ENCODE peak calls at places on chromosomes 2 and 18, in four cellular contexts. H is PC-3, S is astrocyte, V is HepG2. F is an unnamed sample. For H3K9me3 and H3K27me3, the result is how much of the 10 kb centered on the place peaks cover.

GRCh38 chr18:57428221-57429150 is 6.7 kb upstream of the ONECUT2 start:
- DNase-seq in S (no peak), H (no peak), V (no peak), F (no peak)

GRCh38 chr2:215635788-215636139 is 199.9 kb upstream of the FN1 start:
- DNase-seq in H (peak), V (peak), S (peak), F (peak)

GRCh38 chr2:169276045-169276444 is 86.3 kb downstream of the LRP2 start:
- DNase-seq in S (no peak), V (no peak), H (peak), F (peak)

GRCh38 chr2:29644949-29645348 is 276.4 kb downstream of the ALK start:
- DNase-seq in V (no peak), H (peak), S (no peak), F (no peak)

GRCh38 chr18:63264871-63265270 is 54.7 kb downstream of the BCL2 start:
- DNase-seq in S (no peak), H (no peak), V (no peak), F (no peak)

GRCh38 chr2:750628-751027 is 73.4 kb upstream of the TMEM18 start:
- DNase-seq in V (no peak), S (no peak), H (no peak), F (no peak)

GRCh38 chr18:12236934-12237832 is 17.0 kb upstream of the CIDEA start:
- DNase-seq in V (peak), H (peak), S (peak), F (peak)

GRCh38 chr2:13616656-13617055 is 899.9 kb downstream of the TRIB2 start:
- DNase-seq in V (no peak), H (no peak), S (no peak), F (no peak)

GRCh38 chr2:167264380-167264779 is 376.1 kb downstream of the XIRP2 start:
- DNase-seq in S (no peak), H (peak), V (peak), F (peak)

GRCh38 chr2:29920631-29921559 is 491 bp downstream of the ALK start:
- DNase-seq in S (peak), H (peak), V (no peak), F (peak)

GRCh38 chr2:141280037-141280436 is 850.8 kb downstream of the LRP1B start:
- DNase-seq in V (no peak), H (no peak), S (no peak), F (no peak)

GRCh38 chr18:45014047-45014501 is 333.4 kb downstream of the SETBP1 start:
- DNase-seq in V (no peak), H (peak), S (peak), F (peak)

GRCh38 chr2:69097908-69098655 is 85.1 kb downstream of the ANTXR1 start:
- DNase-seq in H (no peak), V (no peak), S (peak), F (no peak)

GRCh38 chr2:190318931-190319556 is 582 bp downstream of the HIBCH start:
- DNase-seq in V (no peak), S (no peak), H (no peak), F (peak)

GRCh38 chr2:85168984-85169383 is 35.8 kb downstream of the TCF7L1 start:
- DNase-seq in S (no peak), V (no peak), H (no peak), F (no peak)

GRCh38 chr2:62587616-62588015 is 81.6 kb upstream of the TMEM17 start:
- DNase-seq in H (no peak), S (no peak), V (no peak), F (no peak)

GRCh38 chr2:145027073-145027459 is 507.1 kb upstream of the ZEB2 start:
- DNase-seq in S (peak), V (no peak), H (no peak), F (no peak)

GRCh38 chr2:155830817-155831579 is 501.5 kb downstream of the NR4A2 start:
- DNase-seq in S (peak), V (no peak), H (no peak), F (peak)

GRCh38 chr2:184039493-184039892 is 558.8 kb upstream of the ZNF804A start:
- DNase-seq in V (no peak), H (no peak), S (no peak), F (no peak)

GRCh38 chr18:37838086-37838485 is 272.5 kb upstream of the CELF4 start:
- DNase-seq in V (no peak), S (no peak), H (no peak), F (no peak)

GRCh38 chr2:15615310-15615920 is 23.7 kb downstream of the DDX1 start:
- DNase-seq in S (no peak), V (no peak), H (no peak), F (no peak)

GRCh38 chr2:40201425-40201824 is 250.5 kb downstream of the SLC8A1 start:
- DNase-seq in H (no peak), V (no peak), S (peak), F (peak)

GRCh38 chr2:71458413-71459083 is 5.2 kb downstream of the DYSF start:
- DNase-seq in V (no peak), S (peak), H (peak), F (peak)

GRCh38 chr18:58297198-58297597 is 253.2 kb downstream of the NEDD4L start:
- DNase-seq in H (peak), S (peak), V (no peak), F (peak)

GRCh38 chr2:6676245-6676644 is 189.5 kb downstream of the CMPK2 start:
- DNase-seq in V (no peak), S (peak), H (no peak), F (no peak)

DNA sequence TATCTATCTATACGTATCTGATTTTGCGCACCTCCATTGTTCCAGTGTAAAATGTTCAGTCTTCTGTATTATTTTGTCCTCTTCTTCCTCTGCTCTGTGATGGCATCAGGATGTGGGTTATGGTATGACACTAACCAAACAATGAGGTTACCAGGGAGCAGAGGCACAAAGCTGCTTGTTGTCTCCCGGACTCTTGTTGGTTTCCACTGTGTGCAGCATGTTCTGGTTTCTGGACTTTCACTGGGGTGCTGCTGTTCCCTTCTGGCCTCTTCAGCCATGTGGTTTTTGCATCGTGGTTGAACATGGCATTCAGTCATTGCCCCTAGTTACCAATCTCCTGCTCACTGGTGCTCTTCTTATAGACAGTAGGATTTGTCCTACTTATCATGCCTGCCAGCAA is 665.9 kb downstream of the CBLN2 start:
- DNase-seq in S (no peak), V (peak), H (peak), F (no peak)
- H3K9me3 ChIP-seq in S (under half), V (under half), H (under half), F (under half)

DNA sequence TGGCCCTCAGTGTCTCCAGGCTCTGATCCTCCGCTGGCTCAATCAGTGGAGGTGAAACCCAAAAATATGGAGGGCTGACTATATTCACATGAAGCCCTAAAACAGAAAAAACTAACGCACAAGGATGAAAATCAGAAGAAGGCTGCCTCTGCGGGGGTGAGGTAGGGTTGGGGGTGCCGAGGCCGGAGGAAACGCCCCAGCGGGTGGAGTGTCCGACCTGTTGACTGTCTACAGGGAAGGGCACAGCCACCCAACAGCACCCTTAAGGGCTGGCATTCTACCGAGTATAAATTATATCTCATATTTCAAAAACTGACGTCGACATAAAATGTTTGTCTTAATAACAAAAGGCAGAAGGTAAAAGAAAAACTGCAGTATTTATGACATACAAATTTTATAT is 223.5 kb downstream of the HDAC4 start:
- DNase-seq in S (no peak), V (no peak), H (no peak), F (no peak)
- H2AFZ ChIP-seq in S (no peak), V (no peak), H (no peak), F (no peak)

GRCh38 chr2:177730363-177730762 is 337.8 kb downstream of the AGPS start:
- DNase-seq in S (no peak), V (no peak), H (no peak), F (no peak)
- H3K27me3 ChIP-seq in S (under half), V (under half), H (half or more), F (under half)

GRCh38 chr18:78860117-78860516 is 119.5 kb upstream of the SALL3 start:
- DNase-seq in H (no peak), S (no peak), V (no peak), F (no peak)

GRCh38 chr18:78861116-78861515 is 118.5 kb upstream of the SALL3 start:
- DNase-seq in V (no peak), H (no peak), S (no peak), F (no peak)

GRCh38 chr18:78861706-78862105 is 117.9 kb upstream of the SALL3 start:
- DNase-seq in V (no peak), H (no peak), S (no peak), F (no peak)

GRCh38 chr18:78857252-78858150 is 122.1 kb upstream of the SALL3 start:
- DNase-seq in H (no peak), S (no peak), V (no peak), F (no peak)

DNA sequence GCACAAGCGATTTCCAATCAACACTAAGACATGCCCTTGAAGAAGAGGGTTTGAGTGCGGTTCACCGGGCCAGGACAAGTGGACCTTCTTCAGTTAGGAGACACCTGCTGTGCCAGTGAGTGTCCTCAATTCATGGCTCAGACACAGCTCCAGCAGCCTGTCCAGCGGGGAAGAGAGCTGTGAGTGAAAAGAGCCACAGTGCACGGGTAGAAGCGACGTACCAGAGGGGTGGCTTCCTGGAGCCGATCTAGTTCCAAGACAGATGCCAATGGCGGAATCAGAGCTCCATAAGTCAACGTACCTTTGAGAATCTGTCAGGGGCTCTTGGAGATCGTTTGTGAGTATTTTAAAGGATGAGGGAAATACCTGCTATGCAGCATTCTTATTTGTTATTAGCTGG is 119.9 kb upstream of the SALL3 start:
- DNase-seq in V (no peak), H (no peak), S (no peak), F (no peak)
- H3K9me3 ChIP-seq in V (under half), H (under half), S (under half), F (under half)

DNA sequence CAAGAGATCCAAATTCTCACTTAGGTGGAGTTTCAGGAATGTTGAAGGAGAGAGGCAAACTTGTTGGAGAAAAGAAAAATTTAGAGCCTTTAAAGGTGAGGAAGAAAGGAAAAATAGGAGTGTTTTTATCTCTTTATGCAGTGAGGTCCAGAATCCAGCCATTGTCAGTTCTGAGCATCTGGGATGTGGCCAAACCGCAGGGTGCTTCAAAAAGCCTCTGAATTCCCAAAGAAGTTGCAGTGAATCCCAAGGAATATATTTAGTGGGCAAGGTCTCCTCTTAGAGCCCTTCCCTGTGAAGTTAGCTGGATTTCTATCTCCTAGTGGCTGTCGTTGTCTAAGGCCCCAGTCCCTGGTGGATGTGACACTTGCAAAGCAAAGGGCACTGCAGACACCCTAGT is 51.2 kb downstream of the MTCL1 start:
- DNase-seq in H (no peak), V (no peak), S (peak), F (no peak)
- H2AFZ ChIP-seq in H (no peak), V (no peak), S (no peak), F (no peak)

F was measured in mammary epithelial cell.